ENCODE peak calls at places on chromosome 4, in four cellular contexts. S, N, Q and O are unnamed samples.

GRCh38 chr4:99803702-99804101 is 12.9 kb upstream of the DAPP1 start:
- DNase-seq in S (no peak), N (no peak), Q (no peak), O (no peak)

GRCh38 chr4:77044458-77045124 is 31.2 kb downstream of the CCNI start:
- DNase-seq in S (no peak), N (peak; percentile 55), Q (no peak), O (no peak)

GRCh38 chr4:90951037-90951436 is 823.8 kb downstream of the CCSER1 start:
- DNase-seq in S (no peak), N (no peak), Q (no peak), O (peak; percentile 15)

GRCh38 chr4:59127748-59128147 is 2017.6 kb upstream of the IGFBP7 start:
- DNase-seq in S (no peak), N (no peak), Q (no peak), O (no peak)

GRCh38 chr4:184361443-184361842 is 112.9 kb downstream of the IRF2 start:
- DNase-seq in S (no peak), N (peak; percentile 32), Q (no peak), O (no peak)

GRCh38 chr4:122045533-122045932 is 93.7 kb upstream of the TRPC3 start:
- DNase-seq in S (no peak), N (peak; percentile 81), Q (no peak), O (peak; percentile 89)

GRCh38 chr4:8589831-8590545 is 2.6 kb upstream of the CPZ start:
- DNase-seq in S (no peak), N (no peak), Q (no peak), O (no peak)

GRCh38 chr4:139622856-139623255 is 42.8 kb upstream of the MGST2 start:
- DNase-seq in S (no peak), N (no peak), Q (no peak), O (no peak)

GRCh38 chr4:108426493-108426892 is 193.9 kb upstream of the RPL34 start:
- DNase-seq in S (no peak), N (no peak), Q (no peak), O (no peak)

GRCh38 chr4:102500371-102501175 is 586 bp upstream of the NFKB1 start:
- DNase-seq in S (peak; percentile 52), N (no peak), Q (peak; percentile 23), O (no peak)

GRCh38 chr4:156953951-156954350 is 17.6 kb downstream of the PDGFC start:
- DNase-seq in S (no peak), N (no peak), Q (no peak), O (no peak)

GRCh38 chr4:68451246-68452211 is 4.3 kb downstream of the TMPRSS11E start:
- DNase-seq in S (no peak), N (no peak), Q (no peak), O (no peak)

GRCh38 chr4:184457530-184458249 is 16.7 kb downstream of the IRF2 start:
- DNase-seq in S (no peak), N (no peak), Q (no peak), O (no peak)

GRCh38 chr4:152308925-152309324 is 227.0 kb downstream of the FBXW7 start:
- DNase-seq in S (no peak), N (no peak), Q (no peak), O (no peak)

GRCh38 chr4:109721033-109721432 is 8.8 kb downstream of the PLA2G12A start:
- DNase-seq in S (no peak), N (no peak), Q (no peak), O (no peak)

GRCh38 chr4:117560329-117560728 is 474.0 kb upstream of the NDST3 start:
- DNase-seq in S (no peak), N (peak; percentile 1), Q (no peak), O (peak; percentile 8)

GRCh38 chr4:5371415-5372190 is 320.3 kb downstream of the STK32B start:
- DNase-seq in S (no peak), N (no peak), Q (no peak), O (peak; percentile 21)